ENCODE peak calls at places on chromosomes 4 and X, in nine cellular contexts. One of them, this sample, is unnamed.

GRCh38 chrX:40663880-40664630 is 16.7 kb upstream of the CXorf38 start:
- DNase-seq in left kidney: peak; percentile 23
- DNase-seq in GM18507: no peak
- DNase-seq in amniotic stem cell: no peak
- DNase-seq in ureter: no peak
- DNase-seq in midbrain: no peak
- DNase-seq in mucosa of descending colon: no peak
- DNase-seq in fibroblast of pulmonary artery: peak; percentile 46
- DNase-seq in H54: no peak
- DNase-seq in this sample: no peak

GRCh38 chr4:151950993-151951726 is 190.4 kb upstream of the GATB start:
- DNase-seq in left kidney: peak; percentile 24
- DNase-seq in GM18507: no peak
- DNase-seq in amniotic stem cell: no peak
- DNase-seq in ureter: no peak
- DNase-seq in midbrain: no peak
- DNase-seq in mucosa of descending colon: no peak
- DNase-seq in fibroblast of pulmonary artery: no peak
- DNase-seq in H54: no peak
- DNase-seq in this sample: no peak

GRCh38 chr4:166458756-166459155 is 585.7 kb downstream of the TLL1 start:
- DNase-seq in left kidney: no peak
- DNase-seq in GM18507: no peak
- DNase-seq in amniotic stem cell: no peak
- DNase-seq in ureter: no peak
- DNase-seq in midbrain: no peak
- DNase-seq in mucosa of descending colon: no peak
- DNase-seq in fibroblast of pulmonary artery: peak; percentile 19
- DNase-seq in H54: no peak
- DNase-seq in this sample: no peak

GRCh38 chr4:147378780-147379179 is 102.1 kb upstream of the EDNRA start:
- DNase-seq in left kidney: no peak
- DNase-seq in GM18507: no peak
- DNase-seq in amniotic stem cell: no peak
- DNase-seq in ureter: no peak
- DNase-seq in midbrain: no peak
- DNase-seq in mucosa of descending colon: peak; percentile 32
- DNase-seq in fibroblast of pulmonary artery: no peak
- DNase-seq in H54: no peak
- DNase-seq in this sample: no peak

GRCh38 chrX:45715787-45716186 is 515.1 kb upstream of the DIPK2B start:
- DNase-seq in left kidney: no peak
- DNase-seq in GM18507: no peak
- DNase-seq in amniotic stem cell: no peak
- DNase-seq in ureter: no peak
- DNase-seq in midbrain: no peak
- DNase-seq in mucosa of descending colon: no peak
- DNase-seq in fibroblast of pulmonary artery: no peak
- DNase-seq in H54: no peak
- DNase-seq in this sample: no peak

GRCh38 chr4:107094332-107094731 is 58.2 kb upstream of the DKK2 start:
- DNase-seq in left kidney: peak; percentile 2
- DNase-seq in GM18507: no peak
- DNase-seq in amniotic stem cell: no peak
- DNase-seq in ureter: no peak
- DNase-seq in midbrain: no peak
- DNase-seq in mucosa of descending colon: no peak
- DNase-seq in fibroblast of pulmonary artery: peak; percentile 52
- DNase-seq in H54: peak; percentile 2
- DNase-seq in this sample: no peak

GRCh38 chr4:101977096-101977495 is 186.6 kb downstream of the BANK1 start:
- DNase-seq in left kidney: no peak
- DNase-seq in GM18507: no peak
- DNase-seq in amniotic stem cell: peak; percentile 95
- DNase-seq in ureter: no peak
- DNase-seq in midbrain: no peak
- DNase-seq in mucosa of descending colon: no peak
- DNase-seq in fibroblast of pulmonary artery: peak; percentile 98
- DNase-seq in H54: peak; percentile 7
- DNase-seq in this sample: peak; percentile 21

GRCh38 chr4:38424171-38424871 is 239.7 kb upstream of the KLF3 start:
- DNase-seq in left kidney: peak; percentile 72
- DNase-seq in GM18507: no peak
- DNase-seq in amniotic stem cell: no peak
- DNase-seq in ureter: no peak
- DNase-seq in midbrain: no peak
- DNase-seq in mucosa of descending colon: peak; percentile 72
- DNase-seq in fibroblast of pulmonary artery: no peak
- DNase-seq in H54: no peak
- DNase-seq in this sample: no peak

GRCh38 chr4:139859876-139860275 is 194.3 kb downstream of the MGST2 start:
- DNase-seq in left kidney: no peak
- DNase-seq in GM18507: no peak
- DNase-seq in amniotic stem cell: no peak
- DNase-seq in ureter: no peak
- DNase-seq in midbrain: no peak
- DNase-seq in mucosa of descending colon: no peak
- DNase-seq in fibroblast of pulmonary artery: no peak
- DNase-seq in H54: no peak
- DNase-seq in this sample: no peak

GRCh38 chr4:185729300-185729912 is 82.6 kb downstream of the SORBS2 start:
- DNase-seq in left kidney: no peak
- DNase-seq in GM18507: no peak
- DNase-seq in amniotic stem cell: no peak
- DNase-seq in ureter: no peak
- DNase-seq in midbrain: no peak
- DNase-seq in mucosa of descending colon: no peak
- DNase-seq in fibroblast of pulmonary artery: peak; percentile 79
- DNase-seq in H54: no peak
- DNase-seq in this sample: no peak

GRCh38 chr4:7894677-7895181 is 44.9 kb downstream of the AFAP1 start:
- DNase-seq in left kidney: no peak
- DNase-seq in GM18507: no peak
- DNase-seq in amniotic stem cell: no peak
- DNase-seq in ureter: no peak
- DNase-seq in midbrain: no peak
- DNase-seq in mucosa of descending colon: no peak
- DNase-seq in fibroblast of pulmonary artery: no peak
- DNase-seq in H54: no peak
- DNase-seq in this sample: no peak

GRCh38 chr4:188107931-188108843 is 1.2 kb downstream of the TRIML2 start:
- DNase-seq in left kidney: no peak
- DNase-seq in GM18507: no peak
- DNase-seq in amniotic stem cell: no peak
- DNase-seq in ureter: no peak
- DNase-seq in midbrain: no peak
- DNase-seq in mucosa of descending colon: no peak
- DNase-seq in fibroblast of pulmonary artery: no peak
- DNase-seq in H54: peak; percentile 26
- DNase-seq in this sample: no peak

GRCh38 chrX:134929813-134930212 is 61.0 kb upstream of the SMIM10 start:
- DNase-seq in left kidney: no peak
- DNase-seq in GM18507: no peak
- DNase-seq in amniotic stem cell: no peak
- DNase-seq in ureter: no peak
- DNase-seq in midbrain: no peak
- DNase-seq in mucosa of descending colon: no peak
- DNase-seq in fibroblast of pulmonary artery: no peak
- DNase-seq in H54: no peak
- DNase-seq in this sample: no peak

GRCh38 chr4:112290341-112290740 is 4.6 kb upstream of the TIFA start:
- DNase-seq in left kidney: no peak
- DNase-seq in GM18507: no peak
- DNase-seq in amniotic stem cell: no peak
- DNase-seq in ureter: no peak
- DNase-seq in midbrain: no peak
- DNase-seq in mucosa of descending colon: no peak
- DNase-seq in fibroblast of pulmonary artery: no peak
- DNase-seq in H54: no peak
- DNase-seq in this sample: no peak

GRCh38 chr4:6847134-6847533 is 62.5 kb upstream of the TBC1D14 start:
- DNase-seq in left kidney: no peak
- DNase-seq in GM18507: no peak
- DNase-seq in amniotic stem cell: no peak
- DNase-seq in ureter: no peak
- DNase-seq in midbrain: no peak
- DNase-seq in mucosa of descending colon: no peak
- DNase-seq in fibroblast of pulmonary artery: no peak
- DNase-seq in H54: no peak
- DNase-seq in this sample: no peak

GRCh38 chr4:78937837-78938236 is 1.4 kb downstream of the PAQR3 start:
- DNase-seq in left kidney: no peak
- DNase-seq in GM18507: no peak
- DNase-seq in amniotic stem cell: no peak
- DNase-seq in ureter: no peak
- DNase-seq in midbrain: no peak
- DNase-seq in mucosa of descending colon: no peak
- DNase-seq in fibroblast of pulmonary artery: peak; percentile 25
- DNase-seq in H54: no peak
- DNase-seq in this sample: no peak

GRCh38 chr4:1204828-1205591 is 32.6 kb upstream of the SPON2 start:
- DNase-seq in left kidney: no peak
- DNase-seq in GM18507: no peak
- DNase-seq in amniotic stem cell: no peak
- DNase-seq in ureter: no peak
- DNase-seq in midbrain: no peak
- DNase-seq in mucosa of descending colon: peak; percentile 89
- DNase-seq in fibroblast of pulmonary artery: no peak
- DNase-seq in H54: no peak
- DNase-seq in this sample: peak; percentile 18

GRCh38 chrX:149540621-149541520 is at the start of gene EOLA1:
- DNase-seq in left kidney: peak; percentile 96
- DNase-seq in GM18507: no peak
- DNase-seq in amniotic stem cell: peak; percentile 84
- DNase-seq in ureter: peak; percentile 86
- DNase-seq in midbrain: peak; percentile 80
- DNase-seq in mucosa of descending colon: peak; percentile 92
- DNase-seq in fibroblast of pulmonary artery: peak; percentile 98
- DNase-seq in H54: peak; percentile 40
- DNase-seq in this sample: peak; percentile 89

GRCh38 chr4:55143858-55144257 is 18.5 kb upstream of the KDR start:
- DNase-seq in left kidney: no peak
- DNase-seq in GM18507: no peak
- DNase-seq in amniotic stem cell: no peak
- DNase-seq in ureter: no peak
- DNase-seq in midbrain: no peak
- DNase-seq in mucosa of descending colon: no peak
- DNase-seq in fibroblast of pulmonary artery: no peak
- DNase-seq in H54: no peak
- DNase-seq in this sample: no peak

GRCh38 chr4:2159931-2160330 is 82.0 kb downstream of the HAUS3 start:
- DNase-seq in left kidney: no peak
- DNase-seq in GM18507: no peak
- DNase-seq in amniotic stem cell: no peak
- DNase-seq in ureter: no peak
- DNase-seq in midbrain: no peak
- DNase-seq in mucosa of descending colon: no peak
- DNase-seq in fibroblast of pulmonary artery: no peak
- DNase-seq in H54: no peak
- DNase-seq in this sample: no peak

GRCh38 chr4:103915224-103915869 is 195.6 kb upstream of the TACR3 start:
- DNase-seq in left kidney: peak; percentile 43
- DNase-seq in GM18507: no peak
- DNase-seq in amniotic stem cell: no peak
- DNase-seq in ureter: no peak
- DNase-seq in midbrain: peak; percentile 24
- DNase-seq in mucosa of descending colon: peak; percentile 5
- DNase-seq in fibroblast of pulmonary artery: peak; percentile 27
- DNase-seq in H54: no peak
- DNase-seq in this sample: no peak

GRCh38 chr4:118034061-118034785 is at the start of gene NDST3:
- DNase-seq in left kidney: peak; percentile 95
- DNase-seq in GM18507: no peak
- DNase-seq in amniotic stem cell: no peak
- DNase-seq in ureter: peak; percentile 56
- DNase-seq in midbrain: peak; percentile 85
- DNase-seq in mucosa of descending colon: peak; percentile 54
- DNase-seq in fibroblast of pulmonary artery: peak; percentile 42
- DNase-seq in H54: peak; percentile 26
- DNase-seq in this sample: peak; percentile 26

This sample was measured in tibial artery.